ENCODE peak calls at places on chromosomes 1 and 21, in four cellular contexts. N is neural progenitor cell, K is mesothelial cell of epicardium, H is uterus. E is an unnamed sample.

GRCh38 chr1:234408757-234409156 is 35.5 kb downstream of the COA6 start:
- DNase-seq in N (no peak), K (no peak), H (no peak), E (no peak)

GRCh38 chr1:212288614-212289013 is 3.4 kb downstream of the PPP2R5A start:
- DNase-seq in N (no peak), K (no peak), H (no peak), E (no peak)

GRCh38 chr21:26391166-26391565 is 181.9 kb downstream of the CYYR1 start:
- DNase-seq in N (no peak), K (no peak), H (no peak), E (no peak)

GRCh38 chr1:115507916-115508315 is 133.9 kb upstream of the VANGL1 start:
- DNase-seq in N (no peak), K (no peak), H (no peak), E (no peak)

GRCh38 chr1:87144981-87145380 is 183.7 kb upstream of the LMO4 start:
- DNase-seq in N (no peak), K (no peak), H (no peak), E (no peak)

GRCh38 chr1:232306269-232306911 is 323.5 kb downstream of the SIPA1L2 start:
- DNase-seq in N (peak), K (no peak), H (peak), E (no peak)

GRCh38 chr1:67534627-67535065 is 104.4 kb upstream of the SERBP1 start:
- DNase-seq in N (no peak), K (no peak), H (no peak), E (no peak)

GRCh38 chr1:147890177-147890790 is 12.3 kb upstream of the GJA8 start:
- DNase-seq in N (peak), K (peak), H (peak), E (peak)

GRCh38 chr1:167899253-167899681 is 14.7 kb downstream of the ADCY10 start:
- DNase-seq in N (no peak), K (no peak), H (peak), E (no peak)

GRCh38 chr1:155499953-155500621 is 62.5 kb downstream of the ASH1L start:
- DNase-seq in N (no peak), K (peak), H (no peak), E (no peak)

GRCh38 chr1:38277646-38278045 is 231.1 kb upstream of the POU3F1 start:
- DNase-seq in N (no peak), K (no peak), H (no peak), E (no peak)

GRCh38 chr1:29490204-29490934 is 254.0 kb downstream of the PTPRU start:
- DNase-seq in N (no peak), K (no peak), H (no peak), E (no peak)

GRCh38 chr1:212794561-212795014 is 2.9 kb downstream of the TATDN3 start:
- DNase-seq in N (no peak), K (no peak), H (no peak), E (no peak)

GRCh38 chr1:151611288-151611790 is 511 bp upstream of the SNX27 start:
- DNase-seq in N (no peak), K (no peak), H (no peak), E (no peak)

GRCh38 chr1:26584022-26584485 is 54.5 kb downstream of the RPS6KA1 start:
- DNase-seq in N (peak), K (no peak), H (no peak), E (no peak)

GRCh38 chr1:21950734-21951575 is 13.8 kb upstream of the HSPG2 start:
- DNase-seq in N (peak), K (no peak), H (no peak), E (no peak)

GRCh38 chr1:102970496-102971078 is 137.7 kb downstream of the COL11A1 start:
- DNase-seq in N (peak), K (no peak), H (no peak), E (no peak)

GRCh38 chr1:109089242-109090015 is 1.1 kb upstream of the TMEM167B start:
- DNase-seq in N (peak), K (no peak), H (no peak), E (no peak)

GRCh38 chr1:2269193-2269921 is 41.2 kb downstream of the SKI start:
- DNase-seq in N (no peak), K (no peak), H (no peak), E (no peak)

GRCh38 chr1:96060621-96061020 is 661.0 kb upstream of the PTBP2 start:
- DNase-seq in N (no peak), K (no peak), H (no peak), E (no peak)

GRCh38 chr1:208132287-208132882 is 111.8 kb downstream of the PLXNA2 start:
- DNase-seq in N (peak), K (peak), H (peak), E (peak)

GRCh38 chr1:1075148-1075935 is 1.2 kb upstream of the RNF223 start:
- DNase-seq in N (no peak), K (peak), H (no peak), E (no peak)

GRCh38 chr1:163440090-163440489 is 118.3 kb downstream of the NUF2 start:
- DNase-seq in N (no peak), K (no peak), H (peak), E (no peak)

GRCh38 chr1:109133815-109134214 is 19.9 kb downstream of the ELAPOR1 start:
- DNase-seq in N (no peak), K (no peak), H (no peak), E (no peak)

GRCh38 chr21:32806810-32807386 is 35.3 kb upstream of the PAXBP1 start:
- DNase-seq in N (no peak), K (no peak), H (no peak), E (no peak)

GRCh38 chr1:85550784-85551516 is 29.6 kb upstream of the CCN1 start:
- DNase-seq in N (no peak), K (no peak), H (no peak), E (no peak)

GRCh38 chr1:248858096-248858890 is 592 bp downstream of the ZNF692 start:
- DNase-seq in N (peak), K (peak), H (peak), E (no peak)

GRCh38 chr1:21935393-21935804 is 1.7 kb downstream of the HSPG2 start:
- DNase-seq in N (no peak), K (no peak), H (no peak), E (no peak)

GRCh38 chr1:181094813-181095212 is 6.3 kb downstream of the IER5 start:
- DNase-seq in N (peak), K (no peak), H (peak), E (no peak)

GRCh38 chr1:89833183-89834077 is 12.6 kb downstream of the LRRC8D start:
- DNase-seq in N (no peak), K (no peak), H (no peak), E (no peak)

GRCh38 chr1:55503663-55504305 is 288.6 kb upstream of the USP24 start:
- DNase-seq in N (no peak), K (no peak), H (no peak), E (no peak)
- TF ChIP-seq CTCF in N (no peak), K (no peak), H (no peak), E (no peak)

GRCh38 chr1:62198781-62199125 is 4.1 kb downstream of the L1TD1 start:
- DNase-seq in N (no peak), K (no peak), H (no peak), E (no peak)

GRCh38 chr1:62196091-62196690 is 1.5 kb downstream of the L1TD1 start:
- DNase-seq in N (peak), K (no peak), H (no peak), E (no peak)

GRCh38 chr1:62198069-62198780 is 3.6 kb downstream of the L1TD1 start:
- DNase-seq in N (peak), K (no peak), H (no peak), E (no peak)

GRCh38 chr1:62194651-62195282 is at the start of gene L1TD1:
- DNase-seq in N (peak), K (no peak), H (no peak), E (no peak)
- TF ChIP-seq CTCF in N (no peak), K (no peak), H (no peak), E (no peak)

GRCh38 chr1:175341631-175342429 is 149.3 kb upstream of the KIAA0040 start:
- DNase-seq in N (no peak), K (no peak), H (no peak), E (no peak)

GRCh38 chr1:175343945-175344344 is 151.4 kb upstream of the KIAA0040 start:
- DNase-seq in N (peak), K (no peak), H (no peak), E (no peak)

DNA sequence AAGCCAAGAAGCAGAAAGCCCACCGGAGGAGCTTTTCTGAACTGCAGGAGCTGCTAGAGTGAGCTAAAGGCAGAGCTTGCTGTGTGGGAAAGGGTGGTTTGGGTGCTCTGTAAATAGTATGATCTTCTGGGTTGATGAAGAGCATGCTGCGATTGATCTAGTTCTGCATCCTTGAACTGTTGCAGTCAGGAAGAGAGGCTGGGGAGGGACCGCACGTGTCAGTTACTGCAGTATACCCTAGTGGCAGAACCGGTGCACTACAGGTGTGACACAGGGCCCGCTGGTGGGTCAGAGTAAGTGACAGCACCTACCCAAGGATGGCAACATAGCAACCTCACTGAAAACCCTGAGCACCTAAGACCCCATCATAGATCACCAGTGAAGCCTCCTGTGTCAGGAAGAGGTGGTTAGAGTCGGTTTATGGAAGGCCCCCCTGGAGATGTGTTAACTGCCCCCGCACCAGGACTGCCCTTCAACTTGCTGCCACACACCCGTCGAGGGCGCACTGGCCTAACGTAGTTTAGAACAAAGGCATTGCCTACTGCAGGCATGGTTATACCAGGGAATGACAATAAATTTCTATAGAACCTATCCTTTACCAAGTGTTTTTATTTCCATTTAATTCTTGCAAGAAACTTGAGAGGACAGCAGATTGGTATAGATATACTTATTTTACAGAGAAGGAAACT is 146.0 kb upstream of the KIAA0040 start:
- DNase-seq in N (peak), K (no peak), H (no peak), E (no peak)
- TF ChIP-seq CTCF in N (peak), K (peak), H (no peak), E (no peak)

DNA sequence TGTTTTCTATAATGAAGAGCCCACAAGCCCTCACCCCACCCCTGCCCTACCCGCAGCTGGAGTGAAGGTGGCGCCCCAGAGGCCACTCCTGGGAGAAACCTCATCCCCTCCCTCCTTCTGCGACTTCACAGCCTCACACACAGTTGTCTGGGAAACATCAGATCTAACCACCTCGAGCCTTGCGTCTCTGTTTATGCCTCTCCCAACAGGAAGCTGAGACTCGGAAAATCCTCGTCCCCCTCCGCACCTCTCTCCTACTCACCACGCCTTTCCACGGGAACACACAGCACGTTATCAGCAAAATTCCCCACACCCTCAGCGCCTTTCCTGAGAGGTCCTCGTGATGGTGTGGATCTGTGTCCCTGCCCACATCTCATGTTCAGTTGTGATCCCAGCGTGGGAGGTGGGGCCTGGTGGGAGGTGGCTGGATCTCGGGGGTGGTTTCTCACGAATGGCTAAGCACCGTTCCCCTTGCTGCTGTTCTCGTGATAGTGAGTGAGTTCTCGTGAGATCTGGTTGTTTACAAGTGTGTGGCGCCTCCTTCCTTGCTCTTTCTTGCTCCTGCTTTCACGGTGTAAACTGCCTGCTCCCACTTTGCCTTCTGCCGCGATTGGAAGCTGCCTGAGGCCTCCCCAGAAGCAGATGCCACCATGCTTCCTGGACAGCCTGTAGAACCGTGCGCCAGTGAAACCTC is 190.6 kb downstream of the KIF26B start:
- DNase-seq in N (peak), K (no peak), H (no peak), E (no peak)
- TF ChIP-seq CTCF in N (peak), K (no peak), H (no peak), E (no peak)

DNA sequence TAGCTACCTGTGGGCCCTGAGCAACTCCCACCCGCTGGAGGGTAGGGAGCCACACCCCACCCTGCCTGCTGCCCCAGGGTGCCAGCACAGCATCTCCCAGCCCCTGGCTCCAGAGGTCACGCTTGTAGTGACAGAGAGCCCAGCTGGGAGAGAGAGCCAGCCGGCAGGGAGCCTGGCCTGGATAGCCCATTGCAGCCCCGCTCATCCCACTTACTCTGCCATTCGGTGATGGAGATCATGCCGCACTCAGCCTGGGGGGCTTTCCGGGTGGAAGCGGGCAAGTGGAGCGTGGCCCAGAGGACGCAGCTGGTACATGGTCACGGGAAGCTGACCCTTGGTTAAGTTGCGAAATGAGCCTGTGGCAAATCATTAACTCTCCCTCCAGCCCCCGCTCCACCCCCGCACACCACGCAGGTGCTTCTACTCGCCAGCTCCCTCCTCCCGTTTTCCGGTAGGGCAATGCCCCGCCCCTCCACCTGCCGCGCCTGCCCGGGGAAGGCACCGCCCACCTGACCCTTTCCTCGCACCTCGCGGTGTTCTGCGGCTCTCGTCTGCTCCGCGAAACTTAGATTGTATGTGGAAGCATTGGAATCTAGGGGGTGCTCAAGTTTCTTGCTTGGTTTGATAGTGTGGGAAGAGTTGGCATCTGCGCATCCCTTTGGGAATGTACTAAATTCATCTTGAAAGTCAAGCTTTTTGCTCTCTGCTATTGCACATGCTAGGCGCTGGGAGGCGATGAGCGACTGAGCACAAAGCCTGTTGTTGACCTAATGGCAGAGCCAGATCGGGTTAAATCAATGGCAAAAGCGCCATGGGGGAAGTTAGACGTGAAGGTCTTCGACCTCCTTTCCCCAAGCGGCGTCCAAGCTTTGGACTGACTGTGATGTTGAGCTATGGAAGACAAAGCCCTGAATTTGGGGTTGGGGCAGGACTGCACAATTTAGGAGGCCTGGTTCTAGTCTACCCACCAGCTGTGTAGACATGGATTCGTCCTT is at the start of gene GOLT1A:
- DNase-seq in N (peak), K (no peak), H (peak), E (no peak)
- TF ChIP-seq CTCF in N (peak), K (peak), H (peak), E (no peak)

DNA sequence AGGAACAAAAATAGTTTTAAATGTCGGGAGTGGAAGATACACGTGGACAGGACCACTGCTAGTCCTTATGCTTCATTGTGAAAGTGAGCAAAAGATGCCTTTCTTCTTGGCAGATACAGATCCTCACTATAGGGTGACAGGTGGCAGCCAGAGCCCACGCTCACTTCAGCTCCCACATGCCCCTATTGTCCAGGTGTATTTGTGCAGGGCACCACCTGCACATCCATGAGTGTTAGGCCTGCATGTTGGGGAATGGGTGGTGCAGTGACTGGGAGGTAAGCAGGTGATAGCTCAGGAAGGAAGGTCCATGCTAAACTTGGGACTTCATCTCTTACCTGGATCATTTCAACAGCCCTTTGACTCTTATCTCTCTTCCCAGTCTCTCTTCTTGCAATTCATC is 27.4 kb downstream of the SLC5A9 start:
- DNase-seq in N (no peak), K (no peak), H (no peak), E (no peak)
- TF ChIP-seq CTCF in N (no peak), K (no peak), H (no peak), E (no peak)

GRCh38 chr21:43917515-43918384 is 52.7 kb downstream of the AGPAT3 start:
- DNase-seq in N (no peak), K (no peak), H (no peak), E (no peak)
- TF ChIP-seq CTCF in N (no peak), K (no peak), H (no peak), E (no peak)

E was measured in omental fat pad.